ENCODE peak calls at places on chromosomes 1 and 21, in five cellular contexts. L, X, Y, Q and K are unnamed samples.

GRCh38 chr1:229535226-229535625 is 23.3 kb downstream of the ABCB10 start:
- DNase-seq in L (no peak), Y (no peak), Q (no peak), X (no peak), K (no peak)

GRCh38 chr1:181112071-181112929 is 23.8 kb downstream of the IER5 start:
- DNase-seq in Y (no peak), Q (peak; percentile 100), L (peak; percentile 97), X (peak; percentile 67), K (no peak)

GRCh38 chr1:91511386-91511785 is 10.7 kb downstream of the CDC7 start:
- DNase-seq in Y (no peak), Q (peak; percentile 60), X (no peak), L (peak; percentile 29), K (no peak)

GRCh38 chr1:19427087-19427781 is 58.1 kb downstream of the CAPZB start:
- DNase-seq in L (no peak), Y (no peak), X (no peak), Q (peak; percentile 89), K (no peak)

GRCh38 chr1:43256675-43257570 is 12.9 kb upstream of the TMEM125 start:
- DNase-seq in X (no peak), L (no peak), Y (no peak), Q (no peak), K (no peak)

GRCh38 chr1:24191860-24192259 is 4.8 kb upstream of the IFNLR1 start:
- DNase-seq in X (no peak), Q (peak; percentile 83), Y (no peak), L (peak; percentile 79), K (peak; percentile 83)

GRCh38 chr1:75503221-75503974 is 107.5 kb downstream of the SLC44A5 start:
- DNase-seq in Q (no peak), L (no peak), Y (no peak), X (no peak), K (no peak)

GRCh38 chr1:66770694-66771093 is 18.4 kb downstream of the DYNLT5 start:
- DNase-seq in Y (no peak), X (no peak), L (no peak), Q (no peak), K (no peak)

GRCh38 chr1:217506878-217507277 is 124.0 kb downstream of the GPATCH2 start:
- DNase-seq in L (peak; percentile 39), Y (no peak), X (no peak), Q (peak; percentile 56), K (no peak)

GRCh38 chr1:43303477-43304286 is 2.9 kb downstream of the TIE1 start:
- DNase-seq in L (no peak), X (no peak), Q (no peak), Y (no peak), K (no peak)

GRCh38 chr1:30639881-30640452 is 83.4 kb downstream of the MATN1 start:
- DNase-seq in Y (no peak), Q (no peak), X (no peak), L (no peak), K (no peak)

GRCh38 chr21:44681152-44681551 is 811 bp downstream of the KRTAP12-1 start:
- DNase-seq in L (no peak), Y (no peak), Q (no peak), X (no peak), K (no peak)

GRCh38 chr1:230869499-230869898 is 1.2 kb upstream of the C1orf198 start:
- DNase-seq in Q (peak; percentile 71), L (no peak), X (no peak), Y (no peak), K (no peak)

GRCh38 chr1:114388432-114389003 is 122.5 kb downstream of the TRIM33 start:
- DNase-seq in L (no peak), Q (no peak), X (no peak), Y (no peak), K (no peak)

GRCh38 chr21:14403681-14404318 is 20.9 kb upstream of the HSPA13 start:
- DNase-seq in Q (peak; percentile 42), Y (no peak), X (no peak), L (no peak), K (peak; percentile 37)

GRCh38 chr1:230280054-230280795 is 145.9 kb downstream of the PGBD5 start:
- DNase-seq in X (no peak), L (no peak), Y (no peak), Q (no peak), K (no peak)

GRCh38 chr1:41221995-41222991 is 19.8 kb downstream of the SCMH1 start:
- DNase-seq in L (no peak), Q (peak; percentile 28), X (no peak), Y (no peak), K (peak; percentile 25)

GRCh38 chr1:77977989-77978292 is 931 bp downstream of the FUBP1 start:
- DNase-seq in Q (no peak), X (no peak), Y (no peak), L (no peak), K (no peak)

GRCh38 chr1:116943438-116943837 is 33.7 kb downstream of the PTGFRN start:
- DNase-seq in X (no peak), L (peak; percentile 45), Y (no peak), Q (peak; percentile 3), K (peak; percentile 27)

GRCh38 chr1:201025571-201026002 is 2.1 kb upstream of the KIF21B start:
- DNase-seq in Q (peak; percentile 39), L (peak; percentile 90), X (no peak), Y (no peak), K (peak; percentile 58)

GRCh38 chr1:179129702-179130473 is 48.0 kb downstream of the TOR3A start:
- DNase-seq in L (peak; percentile 41), Y (no peak), Q (peak; percentile 54), X (no peak), K (peak; percentile 79)

GRCh38 chr1:29122987-29123870 is 474 bp downstream of the TMEM200B start:
- DNase-seq in X (peak; percentile 19), Q (peak; percentile 41), L (peak; percentile 55), Y (no peak), K (peak; percentile 69)

GRCh38 chr1:16367968-16368910 is 1.2 kb downstream of the SZRD1 start:
- DNase-seq in Q (peak; percentile 71), Y (no peak), L (peak; percentile 52), X (no peak), K (no peak)

GRCh38 chr1:115679141-115679611 is 37.4 kb downstream of the VANGL1 start:
- DNase-seq in Y (no peak), Q (peak; percentile 77), L (peak; percentile 86), X (peak; percentile 29), K (no peak)